ENCODE peak calls at places on chromosomes 4 and X, in seven cellular contexts. B is mammary epithelial cell, G is GM23248, K is GM23338, P is DND-41, Z is hepatocyte, H is IMR-90. C is an unnamed sample.

GRCh38 chr4:101114936-101115372 is 232.4 kb downstream of the PPP3CA start:
- DNase-seq in B (peak), P (no peak), K (peak), H (peak), G (peak), Z (peak), C (no peak)

GRCh38 chrX:40111868-40112267 is 14.1 kb upstream of the BCOR start:
- DNase-seq in B (no peak), H (no peak), Z (no peak), K (no peak), P (no peak), G (no peak), C (peak)

GRCh38 chr4:84050014-84050413 is 449.1 kb downstream of the NKX6-1 start:
- DNase-seq in K (peak), Z (no peak), P (no peak), G (no peak), B (no peak), H (no peak), C (no peak)

GRCh38 chr4:827209-828081 is 1.5 kb upstream of the CPLX1 start:
- DNase-seq in P (no peak), Z (no peak), G (no peak), H (no peak), B (no peak), K (peak), C (peak)

GRCh38 chr4:168832746-168833575 is 177.1 kb downstream of the CBR4 start:
- DNase-seq in G (peak), P (no peak), K (peak), H (no peak), Z (peak), B (peak), C (peak)

GRCh38 chrX:97547873-97548578 is 664.3 kb downstream of the RPA4 start:
- DNase-seq in Z (peak), B (no peak), H (peak), K (no peak), G (no peak), P (no peak), C (no peak)

GRCh38 chrX:104419211-104419610 is 146.8 kb upstream of the IL1RAPL2 start:
- DNase-seq in Z (peak), K (no peak), G (peak), P (no peak), H (no peak), B (peak), C (no peak)

GRCh38 chr4:105520819-105521790 is 31.3 kb upstream of the ARHGEF38 start:
- DNase-seq in B (peak), H (peak), Z (peak), K (peak), P (peak), G (peak), C (peak)

GRCh38 chr4:125243835-125244397 is 70.8 kb upstream of the FAT4 start:
- DNase-seq in G (peak), B (peak), H (peak), Z (no peak), P (no peak), K (peak), C (no peak)

GRCh38 chr4:141807073-141807472 is 170.7 kb downstream of the IL15 start:
- DNase-seq in H (peak), P (no peak), B (peak), K (no peak), Z (no peak), G (peak), C (no peak)

GRCh38 chr4:39825741-39826231 is 127.8 kb downstream of the UBE2K start:
- DNase-seq in K (no peak), B (no peak), G (peak), H (peak), Z (peak), P (no peak), C (peak)

GRCh38 chr4:18684932-18685331 is 663.4 kb upstream of the LCORL start:
- DNase-seq in G (no peak), B (no peak), Z (no peak), P (no peak), H (no peak), K (no peak), C (no peak)

GRCh38 chrX:112654871-112655270 is 24.9 kb downstream of the LHFPL1 start:
- DNase-seq in P (no peak), K (no peak), G (peak), H (peak), B (no peak), Z (no peak), C (no peak)

GRCh38 chr4:140963883-140964282 is 169.4 kb downstream of the RNF150 start:
- DNase-seq in H (no peak), Z (no peak), G (no peak), K (no peak), P (no peak), B (no peak), C (no peak)

DNA sequence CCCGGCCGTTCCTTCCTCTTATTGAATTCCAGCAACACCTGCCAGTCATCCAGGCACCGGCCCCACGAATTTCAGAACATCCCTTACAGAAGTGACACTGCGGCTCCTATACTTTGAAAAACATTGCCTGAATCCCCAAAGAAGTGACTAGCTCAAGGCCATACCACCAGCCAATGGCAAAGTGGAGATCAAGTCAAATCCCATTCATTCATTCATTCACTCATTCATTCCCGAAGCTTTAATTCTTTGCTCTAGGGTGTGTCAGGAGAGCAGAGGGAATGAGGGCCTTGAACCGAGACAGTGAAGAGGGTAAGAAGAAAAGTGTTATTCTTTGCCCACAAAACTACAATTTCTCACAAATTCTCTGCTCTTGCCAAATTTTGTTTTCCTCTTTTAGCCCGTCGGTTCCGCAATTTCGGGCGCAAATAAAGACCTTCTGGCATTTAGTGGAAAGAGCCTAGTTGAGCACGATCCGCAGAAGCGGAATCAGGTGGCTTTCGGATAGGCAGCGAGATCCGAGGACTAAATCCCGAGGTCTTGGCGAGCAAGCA is 825 bp upstream of the HMGB3 start:
- DNase-seq in H (no peak), G (peak), Z (no peak), P (no peak), B (no peak), K (peak), C (no peak)
- H2AFZ ChIP-seq in H (peak), G (peak), Z (peak), P (peak), B (peak), K (no peak), C (peak)

DNA sequence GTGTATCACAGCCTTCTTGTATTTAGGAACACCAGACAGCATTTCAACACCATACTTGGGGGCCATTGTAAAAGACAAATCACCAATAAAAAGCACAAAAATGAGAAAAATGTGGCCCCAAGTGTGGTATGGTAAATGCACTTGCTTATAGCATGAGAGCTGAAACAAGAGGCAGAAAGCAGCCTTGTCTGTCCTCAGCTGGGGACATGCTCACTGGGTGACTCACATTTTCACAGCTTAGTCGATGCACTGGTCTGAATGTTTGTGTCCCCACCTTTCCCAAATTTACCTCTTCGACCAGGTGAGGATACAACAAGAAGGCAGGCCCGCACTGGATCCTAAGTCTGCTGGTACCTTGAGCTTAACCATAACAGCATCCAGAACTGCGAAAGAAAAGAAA is 639.7 kb upstream of the AGA start:
- DNase-seq in Z (no peak), P (no peak), H (no peak), K (no peak), B (no peak), G (no peak), C (no peak)
- H3K4me3 ChIP-seq in Z (no peak), P (no peak), H (no peak), K (no peak), B (no peak), G (no peak), C (no peak)

GRCh38 chr4:150713251-150713650 is 131.3 kb downstream of the MAB21L2 start:
- DNase-seq in P (no peak), K (no peak), B (no peak), H (no peak), G (no peak), Z (no peak), C (no peak)

GRCh38 chr4:150710770-150711375 is 128.9 kb downstream of the MAB21L2 start:
- DNase-seq in G (no peak), K (no peak), B (no peak), H (no peak), P (no peak), Z (no peak), C (no peak)

DNA sequence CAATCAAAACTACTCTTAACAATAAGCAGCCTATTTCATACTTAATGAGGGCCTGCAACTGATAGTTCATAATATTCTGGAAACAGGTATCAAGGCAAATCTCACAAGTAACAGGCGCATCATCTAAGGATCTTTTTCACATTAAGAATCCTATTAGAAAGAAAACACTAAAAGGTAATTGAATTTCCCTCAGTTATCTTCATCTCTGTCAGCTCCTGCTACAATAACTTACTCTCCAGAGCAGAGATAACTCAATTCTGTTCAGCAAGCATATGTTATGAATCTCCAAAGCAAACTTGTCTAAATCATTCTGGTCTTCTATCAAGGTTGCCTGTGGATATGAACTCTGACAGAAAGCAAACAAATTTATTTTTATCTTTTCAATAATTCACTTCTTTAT is 126.1 kb downstream of the MAB21L2 start:
- DNase-seq in G (no peak), Z (no peak), P (no peak), K (no peak), H (no peak), B (no peak), C (no peak)
- H2AFZ ChIP-seq in G (no peak), Z (no peak), P (no peak), K (no peak), H (no peak), B (no peak), C (no peak)

DNA sequence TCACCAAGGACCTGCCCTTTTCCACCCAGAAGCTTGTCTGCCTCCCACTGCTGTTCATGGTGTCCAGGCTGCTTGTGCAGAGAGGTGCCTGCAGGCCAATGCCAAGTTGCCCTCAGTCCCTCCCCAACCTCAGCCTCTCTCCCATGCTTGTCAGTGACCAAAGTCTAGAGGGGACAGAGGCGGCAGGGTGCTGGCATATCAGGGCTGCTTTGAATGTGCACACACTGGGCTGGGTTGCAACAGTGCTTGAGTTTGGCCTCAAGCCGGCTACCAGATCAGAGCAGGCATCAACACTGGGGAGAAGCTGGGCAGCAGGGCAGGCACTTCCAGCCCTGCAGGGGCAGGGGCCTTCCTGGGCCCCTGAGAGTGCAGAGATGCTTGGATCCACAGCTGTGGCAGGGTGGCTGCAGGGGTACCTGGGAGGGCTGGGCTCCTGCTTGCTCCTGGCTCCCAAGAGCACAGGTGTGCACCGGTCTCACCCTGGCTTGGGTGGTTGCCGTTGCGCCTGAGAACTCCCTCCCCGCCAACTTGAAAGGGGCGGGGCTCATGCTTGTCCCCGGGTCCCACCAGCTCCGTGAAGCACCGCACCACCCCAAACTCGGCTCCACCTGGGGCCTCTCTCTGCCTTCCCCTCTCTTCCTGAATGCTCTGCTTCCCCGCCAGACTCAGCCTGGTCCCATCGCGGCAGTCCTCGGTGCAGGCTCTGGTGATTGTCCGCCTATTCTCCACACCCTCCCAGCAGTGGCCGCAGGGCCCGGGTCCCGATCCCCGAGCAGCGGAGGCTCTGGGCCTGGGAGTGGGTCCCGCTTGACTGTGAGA is 1681.9 kb upstream of the ADGRL3 start:
- DNase-seq in G (no peak), B (no peak), K (no peak), H (no peak), Z (no peak), P (no peak), C (no peak)
- H3K4me3 ChIP-seq in G (no peak), B (no peak), K (no peak), H (no peak), Z (no peak), P (no peak), C (no peak)

GRCh38 chr4:53012738-53013137 is 150.6 kb downstream of the RASL11B start:
- DNase-seq in P (peak), H (peak), Z (peak), K (no peak), G (peak), B (no peak), C (no peak)

GRCh38 chr4:53013873-53014272 is 151.8 kb downstream of the RASL11B start:
- DNase-seq in H (no peak), Z (no peak), B (no peak), P (no peak), K (no peak), G (no peak), C (no peak)

GRCh38 chr4:53015681-53016080 is 153.6 kb downstream of the RASL11B start:
- DNase-seq in Z (peak), P (no peak), K (peak), G (peak), B (no peak), H (peak), C (no peak)

GRCh38 chr4:53014881-53015280 is 152.8 kb downstream of the RASL11B start:
- DNase-seq in G (peak), P (no peak), K (no peak), Z (no peak), B (no peak), H (peak), C (no peak)

DNA sequence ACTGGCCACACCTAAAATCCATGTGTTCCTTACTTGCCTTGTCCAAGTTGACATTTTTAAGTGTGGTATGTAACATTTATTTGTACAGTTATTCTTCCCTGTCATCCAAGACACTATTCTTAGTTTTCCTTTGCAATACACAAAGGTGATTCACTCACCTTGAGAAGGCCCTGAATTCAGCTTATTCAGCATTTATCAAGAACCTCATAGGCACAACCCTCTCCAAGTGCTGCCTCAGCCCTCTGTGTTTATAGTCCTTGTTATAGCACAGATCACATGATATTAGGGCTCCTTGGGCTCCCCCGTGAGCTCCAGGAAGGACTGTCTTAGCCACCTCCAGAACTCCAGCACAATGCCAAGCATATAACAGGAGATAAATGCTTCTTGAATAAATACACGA is 152.3 kb downstream of the RASL11B start:
- DNase-seq in K (no peak), Z (peak), H (no peak), G (no peak), B (peak), P (no peak), C (no peak)
- H2AFZ ChIP-seq in K (no peak), Z (no peak), H (no peak), G (no peak), B (no peak), P (no peak), C (no peak)

GRCh38 chr4:166045457-166045856 is 172.4 kb downstream of the TLL1 start:
- DNase-seq in H (no peak), P (no peak), B (no peak), K (no peak), G (no peak), Z (no peak), C (no peak)
- H3K4me3 ChIP-seq in H (no peak), P (no peak), B (no peak), K (no peak), G (no peak), Z (no peak), C (no peak)